ENCODE peak calls at places on chromosomes 4 and X, in five cellular contexts. A is glutamatergic neuron; J is NCI-H82; I is BJ; N is stimulated activated CD8-positive, alpha-beta memory T cell treated with anti-CD3 and anti-CD28 coated beads, Interleukin-15, amount 100 ng/mL, for 4 hours. O is an unnamed sample.

GRCh38 chrX:41035582-41035981 is 49.7 kb upstream of the USP9X start:
- DNase-seq in I (no peak), A (no peak), J (no peak), N (no peak), O (no peak)

GRCh38 chr4:186900232-186900900 is 176.7 kb upstream of the FAT1 start:
- DNase-seq in N (no peak), J (no peak), I (peak; percentile 51), A (no peak), O (no peak)

GRCh38 chr4:73864365-73864764 is 4.8 kb upstream of the CXCL1 start:
- DNase-seq in I (no peak), N (no peak), J (peak; percentile 19), A (no peak), O (no peak)

GRCh38 chrX:112359906-112360305 is 277.3 kb upstream of the TRPC5 start:
- DNase-seq in J (no peak), I (no peak), N (no peak), A (no peak), O (no peak)

GRCh38 chrX:65690057-65690855 is 22.8 kb downstream of the MSN start:
- DNase-seq in N (no peak), I (no peak), A (no peak), J (no peak), O (no peak)

GRCh38 chrX:120297923-120298322 is 13.3 kb downstream of the TMEM255A start:
- DNase-seq in A (no peak), N (no peak), J (no peak), I (no peak), O (no peak)

GRCh38 chr4:157204634-157205244 is 15.8 kb upstream of the GRIA2 start:
- DNase-seq in I (no peak), A (peak; percentile 75), J (peak; percentile 15), N (no peak), O (no peak)

GRCh38 chr4:70192895-70193294 is 2.6 kb upstream of the ODAM start:
- DNase-seq in J (no peak), N (no peak), I (no peak), A (no peak), O (no peak)

GRCh38 chr4:173752610-173753009 is 222.6 kb upstream of the HAND2 start:
- DNase-seq in I (no peak), A (peak; percentile 62), J (peak; percentile 62), N (no peak), O (no peak)

GRCh38 chr4:96301727-96302126 is 461.8 kb downstream of the PDHA2 start:
- DNase-seq in A (no peak), I (no peak), N (no peak), J (no peak), O (no peak)